ENCODE peak calls at places on chromosome 4, in four cellular contexts. Y is A549, D is fibroblast of lung, W is OCI-LY7. G is an unnamed sample.

GRCh38 chr4:163494360-163495241 is at the start of gene TMA16:
- DNase-seq in Y (peak; percentile 66), D (peak; percentile 95), W (peak; percentile 96), G (peak; percentile 93)

GRCh38 chr4:136392576-136392975 is 1139.7 kb downstream of the PCDH18 start:
- DNase-seq in Y (no peak), D (peak; percentile 53), W (no peak), G (no peak)

GRCh38 chr4:73917081-73917501 is 47.9 kb downstream of the CXCL1 start:
- DNase-seq in Y (no peak), D (peak; percentile 97), W (no peak), G (no peak)

GRCh38 chr4:142379277-142380051 is 466.6 kb downstream of the INPP4B start:
- DNase-seq in Y (no peak), D (peak; percentile 82), W (no peak), G (no peak)

GRCh38 chr4:141134051-141134450 is 782 bp upstream of the RNF150 start:
- DNase-seq in Y (no peak), D (peak; percentile 43), W (no peak), G (no peak)

GRCh38 chr4:1598206-1598605 is 85.9 kb downstream of the FAM53A start:
- DNase-seq in Y (no peak), D (no peak), W (no peak), G (no peak)

GRCh38 chr4:110183643-110184042 is 14.8 kb downstream of the ELOVL6 start:
- DNase-seq in Y (no peak), D (no peak), W (no peak), G (peak; percentile 57)

GRCh38 chr4:26611879-26612278 is 28.0 kb downstream of the TBC1D19 start:
- DNase-seq in Y (no peak), D (no peak), W (peak; percentile 81), G (no peak)

GRCh38 chr4:17163156-17163555 is 264.7 kb upstream of the LDB2 start:
- DNase-seq in Y (no peak), D (no peak), W (no peak), G (no peak)

GRCh38 chr4:104205116-104205515 is 289.6 kb downstream of the CXXC4 start:
- DNase-seq in Y (no peak), D (no peak), W (no peak), G (no peak)

GRCh38 chr4:24604558-24605214 is 20.3 kb upstream of the DHX15 start:
- DNase-seq in Y (no peak), D (peak; percentile 14), W (no peak), G (no peak)

GRCh38 chr4:8100696-8101095 is 57.9 kb downstream of the ABLIM2 start:
- DNase-seq in Y (no peak), D (no peak), W (no peak), G (no peak)

GRCh38 chr4:150007512-150007911 is 70.7 kb upstream of the DCLK2 start:
- DNase-seq in Y (no peak), D (no peak), W (no peak), G (no peak)

GRCh38 chr4:182931691-182932297 is 14.6 kb upstream of the DCTD start:
- DNase-seq in Y (no peak), D (no peak), W (no peak), G (no peak)

GRCh38 chr4:58456727-58457384 is 1346.7 kb upstream of the IGFBP7 start:
- DNase-seq in Y (no peak), D (no peak), W (no peak), G (no peak)

GRCh38 chr4:105343523-105343931 is 130.3 kb downstream of the PPA2 start:
- DNase-seq in Y (no peak), D (peak; percentile 16), W (no peak), G (no peak)

GRCh38 chr4:26992657-26993361 is 132.2 kb downstream of the STIM2 start:
- DNase-seq in Y (no peak), D (peak; percentile 65), W (peak; percentile 89), G (no peak)

GRCh38 chr4:29405151-29405550 is 1315.0 kb upstream of the PCDH7 start:
- DNase-seq in Y (no peak), D (peak; percentile 15), W (no peak), G (no peak)

GRCh38 chr4:47526281-47526680 is 41.2 kb downstream of the ATP10D start:
- DNase-seq in Y (no peak), D (peak; percentile 33), W (no peak), G (no peak)

GRCh38 chr4:156971168-156971601 is 414 bp downstream of the PDGFC start:
- DNase-seq in Y (no peak), D (no peak), W (no peak), G (peak; percentile 64)

GRCh38 chr4:18042754-18043153 is 21.2 kb upstream of the LCORL start:
- DNase-seq in Y (no peak), D (no peak), W (no peak), G (peak; percentile 4)

GRCh38 chr4:6248394-6248793 is 21.3 kb upstream of the WFS1 start:
- DNase-seq in Y (no peak), D (no peak), W (no peak), G (no peak)

GRCh38 chr4:48341776-48342558 is 638 bp downstream of the SLAIN2 start:
- DNase-seq in Y (no peak), D (peak; percentile 22), W (peak; percentile 66), G (peak; percentile 86)

GRCh38 chr4:106893395-106893881 is 142.7 kb downstream of the DKK2 start:
- DNase-seq in Y (no peak), D (no peak), W (no peak), G (no peak)

GRCh38 chr4:1381181-1381621 is 25.0 kb downstream of the NKX1-1 start:
- DNase-seq in Y (no peak), D (no peak), W (no peak), G (no peak)

GRCh38 chr4:3224971-3225850 is 23.7 kb upstream of the MSANTD1 start:
- DNase-seq in Y (no peak), D (no peak), W (no peak), G (no peak)

GRCh38 chr4:113809313-113809712 is 47.8 kb upstream of the CAMK2D start:
- DNase-seq in Y (no peak), D (peak; percentile 15), W (no peak), G (no peak)

GRCh38 chr4:3699678-3700077 is 66.5 kb upstream of the ADRA2C start:
- DNase-seq in Y (no peak), D (no peak), W (no peak), G (no peak)

GRCh38 chr4:11263208-11263607 is 165.5 kb downstream of the HS3ST1 start:
- DNase-seq in Y (no peak), D (no peak), W (no peak), G (no peak)

GRCh38 chr4:88143504-88143903 is 14.9 kb downstream of the ABCG2 start:
- DNase-seq in Y (peak; percentile 46), D (peak; percentile 18), W (no peak), G (no peak)
- H3K4me2 ChIP-seq in Y (peak overlapping the region; percentile 76), D (no peak overlapping the region), W (no peak overlapping the region), G (no peak overlapping the region)

DNA sequence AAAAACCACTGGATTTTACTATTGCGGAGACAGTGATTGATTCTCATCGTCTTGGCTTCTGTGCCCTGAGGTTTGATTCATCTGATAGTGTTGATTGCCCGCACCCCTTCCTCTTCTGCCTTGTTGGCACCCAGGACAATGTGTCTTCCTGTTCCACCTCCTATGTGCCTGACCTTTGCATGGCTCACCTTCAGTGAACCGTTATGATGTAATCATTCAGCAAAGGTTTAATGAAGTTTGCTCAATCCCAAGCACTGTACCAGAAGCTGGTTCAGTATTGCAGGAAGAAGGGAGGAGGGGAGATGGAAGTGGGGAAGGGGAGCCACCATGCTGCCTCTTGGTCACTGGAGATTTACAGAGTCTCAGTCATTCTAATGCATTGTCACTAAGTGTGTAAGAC is 36.3 kb downstream of the PDGFRA start:
- DNase-seq in Y (no peak), D (no peak), W (no peak), G (no peak)
- TF ChIP-seq CTCF in Y (no peak), D (no peak), W (no peak), G (no peak)

DNA sequence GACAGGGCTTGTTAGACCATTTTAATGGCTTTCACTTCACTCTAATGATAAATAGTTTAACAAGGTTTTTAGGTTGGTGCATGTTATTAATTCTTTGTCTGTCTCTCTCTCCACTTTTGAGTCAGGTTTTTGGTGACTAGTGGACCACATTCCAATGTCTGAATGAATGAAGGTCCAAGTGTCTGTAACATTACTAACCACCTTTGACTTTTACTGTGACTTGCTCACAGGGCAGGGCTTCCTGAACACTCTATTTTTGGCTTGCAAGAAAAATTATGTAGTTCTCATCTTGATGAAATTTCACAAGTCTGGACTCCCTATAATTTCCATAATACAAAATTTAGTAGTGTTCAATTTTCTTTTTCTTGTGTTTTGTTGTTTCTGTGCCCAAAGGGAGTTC is 78.9 kb upstream of the BMPR1B start:
- DNase-seq in Y (no peak), D (no peak), W (no peak), G (no peak)
- H3K4me2 ChIP-seq in Y (no peak overlapping the region), D (no peak overlapping the region), W (no peak overlapping the region), G (no peak overlapping the region)

GRCh38 chr4:178395798-178396197 is 953.6 kb upstream of the AGA start:
- DNase-seq in Y (no peak), D (no peak), W (no peak), G (peak; percentile 28)
- TF ChIP-seq CTCF in Y (no peak), D (peak; percentile 14), W (peak; percentile 31), G (peak; percentile 47)

DNA sequence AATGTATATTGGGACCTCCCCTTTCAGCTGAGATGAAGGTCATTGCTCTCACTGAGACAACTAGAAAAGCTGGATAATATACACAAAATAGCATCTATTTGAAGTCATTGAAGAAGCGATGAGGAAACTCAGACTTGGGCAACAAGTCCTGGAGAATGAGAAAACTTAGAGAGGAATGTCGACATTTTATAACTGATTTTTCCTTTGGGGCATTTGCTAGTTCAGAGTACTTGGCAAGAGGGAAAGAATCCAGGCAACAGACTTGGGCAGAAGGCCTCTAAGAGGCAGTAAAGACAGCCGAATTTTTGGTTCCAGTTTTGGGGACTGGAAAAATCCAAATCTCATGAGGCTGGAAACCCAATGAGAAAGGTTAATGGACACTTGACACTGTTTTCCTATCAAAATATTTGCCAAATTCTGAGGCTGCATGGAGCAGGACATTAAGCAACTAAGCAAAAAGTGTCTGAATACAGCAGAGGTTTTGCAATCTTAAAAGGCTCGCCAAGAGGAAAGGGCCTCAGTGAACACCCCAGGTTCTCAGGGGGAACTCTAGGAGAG is 21.0 kb upstream of the ANXA5 start:
- DNase-seq in Y (no peak), D (peak; percentile 89), W (no peak), G (no peak)
- H3K4me2 ChIP-seq in Y (no peak overlapping the region), D (no peak overlapping the region), W (no peak overlapping the region), G (no peak overlapping the region)

DNA sequence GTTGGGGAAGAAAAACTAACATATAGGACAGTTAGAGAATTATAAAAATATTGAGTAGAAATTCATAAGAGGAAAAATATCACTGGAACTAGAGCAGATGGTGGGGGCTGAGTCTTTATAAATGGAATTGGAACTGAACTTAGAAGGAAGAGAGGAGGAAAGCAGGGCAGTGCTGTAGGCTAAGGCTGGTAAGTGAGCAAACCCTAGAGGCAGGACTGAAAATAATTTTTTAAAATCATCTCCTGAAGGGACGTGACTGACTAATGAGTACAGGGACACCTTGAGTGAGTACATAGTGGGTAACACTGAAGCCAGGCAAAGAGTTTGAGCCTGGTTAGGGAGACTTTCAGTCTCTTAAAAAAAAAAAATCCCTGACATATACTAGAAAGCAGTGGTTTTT is 63.3 kb downstream of the GALNT7 start:
- DNase-seq in Y (no peak), D (peak; percentile 40), W (no peak), G (no peak)
- TF ChIP-seq CTCF in Y (peak; percentile 17), D (peak; percentile 33), W (peak; percentile 53), G (no peak)

DNA sequence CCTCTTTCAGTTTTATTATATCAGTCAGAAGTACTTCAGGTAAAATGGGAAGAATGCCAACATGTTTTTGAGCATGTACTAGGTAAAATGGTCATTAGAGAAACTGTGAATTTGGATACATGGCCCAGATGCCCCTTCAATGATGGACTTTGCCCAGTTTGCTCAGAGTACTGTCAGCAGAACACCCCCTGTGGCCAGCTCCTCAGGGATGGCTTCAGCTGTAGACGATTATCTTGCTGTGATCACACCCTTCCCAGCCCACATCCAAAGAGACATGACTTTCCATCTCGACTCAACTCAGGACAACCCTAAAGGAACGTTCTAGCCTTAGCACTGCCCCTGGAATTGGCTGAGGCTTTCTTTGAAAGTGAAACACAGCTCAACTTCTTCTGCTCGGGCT is 439.1 kb downstream of the PACRGL start:
- DNase-seq in Y (no peak), D (no peak), W (no peak), G (no peak)
- H3K4me2 ChIP-seq in Y (no peak overlapping the region), D (no peak overlapping the region), W (no peak overlapping the region), G (no peak overlapping the region)

G was measured in neural progenitor cell.